ENCODE peak calls at places on chromosomes 5 and 9, in five cellular contexts. I is pancreas, J is AG04450, R is fibroblast of lung, Q is right atrium auricular region. S is an unnamed sample.

GRCh38 chr5:92429642-92430041 is 1046.5 kb upstream of the ARRDC3 start:
- DNase-seq in Q (no peak), J (no peak), R (no peak), I (no peak), S (no peak)

GRCh38 chr9:131447148-131447547 is 53.3 kb downstream of the PRRC2B start:
- DNase-seq in Q (no peak), J (no peak), I (peak; percentile 23), R (no peak), S (no peak)

GRCh38 chr9:4096121-4096520 is 203.7 kb downstream of the GLIS3 start:
- DNase-seq in I (no peak), Q (no peak), R (no peak), J (no peak), S (no peak)

GRCh38 chr5:112525217-112525616 is 106.1 kb upstream of the EPB41L4A start:
- DNase-seq in Q (no peak), J (no peak), I (no peak), R (no peak), S (no peak)

GRCh38 chr5:154038241-154038603 is 488 bp downstream of the FAM114A2 start:
- DNase-seq in Q (no peak), R (no peak), J (no peak), I (no peak), S (no peak)

GRCh38 chr9:126158591-126159519 is 167.8 kb upstream of the MVB12B start:
- DNase-seq in Q (peak; percentile 46), J (no peak), I (no peak), R (no peak), S (no peak)

GRCh38 chr9:105392531-105392930 is 55.3 kb upstream of the FSD1L start:
- DNase-seq in J (no peak), Q (no peak), R (no peak), I (no peak), S (no peak)

GRCh38 chr5:154047324-154047723 is 8.6 kb downstream of the MFAP3 start:
- DNase-seq in J (no peak), I (no peak), Q (no peak), R (no peak), S (no peak)

GRCh38 chr9:126031116-126031515 is 283.9 kb downstream of the PBX3 start:
- DNase-seq in R (no peak), I (no peak), Q (no peak), J (no peak), S (no peak)

GRCh38 chr5:141557681-141558136 is 61.1 kb downstream of the DIAPH1 start:
- DNase-seq in I (peak; percentile 82), R (peak; percentile 99), Q (peak; percentile 94), J (peak; percentile 97), S (peak; percentile 98)

GRCh38 chr5:115241881-115242642 is 20.6 kb downstream of the PGGT1B start:
- DNase-seq in Q (no peak), I (no peak), R (no peak), J (no peak), S (no peak)

GRCh38 chr9:134198771-134199170 is 34.4 kb upstream of the RNU6ATAC start:
- DNase-seq in R (no peak), I (peak; percentile 1), J (no peak), Q (no peak), S (no peak)

GRCh38 chr9:13728121-13728520 is 448.6 kb upstream of the MPDZ start:
- DNase-seq in R (no peak), I (no peak), Q (no peak), J (no peak), S (no peak)

GRCh38 chr9:16708638-16709435 is 161.6 kb downstream of the BNC2 start:
- DNase-seq in I (no peak), Q (no peak), R (peak; percentile 82), J (no peak), S (no peak)

GRCh38 chr9:98359569-98359968 is 104.1 kb upstream of the TBC1D2 start:
- DNase-seq in R (no peak), Q (no peak), J (no peak), I (no peak), S (no peak)

GRCh38 chr9:90365646-90366045 is 277.0 kb downstream of the DIRAS2 start:
- DNase-seq in J (no peak), Q (no peak), R (peak; percentile 43), I (no peak), S (no peak)

GRCh38 chr9:114314881-114315722 is 7.8 kb upstream of the ORM1 start:
- DNase-seq in J (no peak), R (no peak), I (peak; percentile 71), Q (no peak), S (no peak)

GRCh38 chr5:168269950-168270349 is 21.5 kb upstream of the WWC1 start:
- DNase-seq in Q (no peak), I (no peak), J (no peak), R (peak; percentile 3), S (no peak)

GRCh38 chr5:60352992-60353391 is 347.0 kb downstream of the DEPDC1B start:
- DNase-seq in I (peak; percentile 61), Q (no peak), J (no peak), R (no peak), S (no peak)

GRCh38 chr9:134426436-134426835 is 100.2 kb downstream of the RXRA start:
- DNase-seq in R (no peak), I (no peak), Q (no peak), J (no peak), S (no peak)

GRCh38 chr9:126532951-126533910 is 80.5 kb upstream of the LMX1B start:
- DNase-seq in Q (no peak), J (no peak), R (no peak), I (no peak), S (no peak)

GRCh38 chr9:88942411-88942810 is 48.9 kb upstream of the S1PR3 start:
- DNase-seq in I (no peak), J (no peak), Q (no peak), R (no peak), S (no peak)

GRCh38 chr5:26894719-26895263 is 143.6 kb downstream of the CDH9 start:
- DNase-seq in J (no peak), Q (no peak), R (no peak), I (no peak), S (no peak)

GRCh38 chr5:103428411-103428871 is 134.1 kb downstream of the NUDT12 start:
- DNase-seq in J (peak; percentile 44), R (peak; percentile 36), I (peak; percentile 63), Q (no peak), S (peak; percentile 84)

GRCh38 chr5:122093861-122094650 is 16.0 kb upstream of the LOX start:
- DNase-seq in J (no peak), R (no peak), Q (no peak), I (no peak), S (no peak)

GRCh38 chr9:128124873-128125574 is 2.5 kb downstream of the PTGES2 start:
- DNase-seq in I (peak; percentile 83), J (peak; percentile 15), Q (no peak), R (peak; percentile 54), S (no peak)
- H3K4me3 ChIP-seq in I (no peak overlapping the region), J (no peak overlapping the region), Q (no peak overlapping the region), R (no peak overlapping the region), S (no peak overlapping the region)

GRCh38 chr5:174720612-174721521 is 3.5 kb upstream of the MSX2 start:
- DNase-seq in R (no peak), Q (no peak), J (no peak), I (peak; percentile 64), S (no peak)

GRCh38 chr5:174719211-174719610 is 5.2 kb upstream of the MSX2 start:
- DNase-seq in I (no peak), R (no peak), J (no peak), Q (no peak), S (no peak)

GRCh38 chr5:174721522-174722432 is 2.6 kb upstream of the MSX2 start:
- DNase-seq in R (no peak), J (no peak), Q (no peak), I (no peak), S (no peak)

GRCh38 chr5:174717826-174718455 is 6.4 kb upstream of the MSX2 start:
- DNase-seq in I (no peak), R (no peak), J (no peak), Q (no peak), S (no peak)

DNA sequence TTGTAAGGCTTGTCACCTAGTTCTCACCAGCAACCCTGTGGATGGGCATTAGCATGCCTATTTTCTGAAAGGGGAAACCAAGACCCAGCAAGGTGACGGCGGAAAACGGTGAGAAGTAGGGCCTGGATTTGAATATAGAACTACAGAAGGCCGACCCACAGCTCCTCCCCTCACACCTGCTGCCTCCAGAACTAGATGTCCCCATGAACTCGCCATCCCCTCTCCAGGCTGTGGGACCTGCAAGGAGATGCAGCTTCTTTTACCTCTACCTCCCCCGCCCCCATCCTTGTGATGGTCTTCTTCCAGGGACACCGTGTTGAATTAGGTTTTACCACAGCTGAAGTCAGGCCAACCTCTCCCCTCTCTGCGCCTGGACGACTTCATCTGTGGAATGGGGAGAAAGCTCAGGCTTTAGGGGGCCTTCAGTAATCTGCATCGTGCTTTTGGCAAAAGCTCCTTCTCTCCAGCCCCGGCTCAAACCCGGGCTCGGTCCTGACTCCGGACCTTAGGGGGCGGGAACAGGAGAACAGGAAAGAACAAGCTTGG is 4.2 kb upstream of the MSX2 start:
- DNase-seq in Q (no peak), J (no peak), R (no peak), I (no peak), S (no peak)
- H3K27me3 ChIP-seq in Q (peaks cover 24% of the 10 kb centered on the region), J (peaks cover 76% of the 10 kb centered on the region), R (peaks cover 35% of the 10 kb centered on the region), I (no peaks in the 10 kb centered on the region), S (peaks cover 23% of the 10 kb centered on the region)

GRCh38 chr9:87824216-87824875 is 58.3 kb upstream of the SPATA31E1 start:
- DNase-seq in I (no peak), Q (no peak), R (no peak), J (no peak), S (no peak)
- TF ChIP-seq CTCF in I (no peak), Q (no peak), R (no peak), J (no peak), S (no peak)

GRCh38 chr9:687034-687785 is 154.3 kb upstream of the DMRT1 start:
- DNase-seq in Q (no peak), J (no peak), I (no peak), R (no peak), S (no peak)
- H3K4me3 ChIP-seq in Q (no peak overlapping the region), J (no peak overlapping the region), I (no peak overlapping the region), R (no peak overlapping the region), S (no peak overlapping the region)

DNA sequence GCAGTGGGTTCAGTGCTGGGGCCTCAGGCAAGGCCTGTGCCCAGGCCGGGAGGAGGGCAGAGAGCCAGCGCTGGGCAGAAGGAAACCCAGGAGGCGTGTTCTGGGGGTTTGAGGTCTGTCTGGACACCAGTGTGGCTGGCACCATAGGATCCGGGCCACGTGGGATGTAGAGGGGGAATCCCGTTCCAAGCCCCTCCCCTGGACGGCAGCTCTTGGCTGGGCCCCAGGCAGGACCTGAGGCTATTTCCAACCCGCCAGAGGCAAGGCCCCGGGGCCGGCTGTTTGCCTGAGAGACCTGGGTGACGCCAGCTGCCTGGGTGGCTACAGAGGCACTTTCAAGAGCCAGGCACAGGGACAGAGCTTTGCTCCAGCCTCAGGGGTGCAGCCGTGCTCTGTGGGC is 56.8 kb upstream of the EGFL7 start:
- DNase-seq in J (no peak), Q (no peak), R (no peak), I (no peak), S (no peak)
- H3K27me3 ChIP-seq in J (peaks cover 9% of the 10 kb centered on the region), Q (no peaks in the 10 kb centered on the region), R (no peaks in the 10 kb centered on the region), I (no peaks in the 10 kb centered on the region), S (peaks cover 5% of the 10 kb centered on the region)

S was measured in BJ.